ENCODE peak calls at places on chromosomes 3 and 15, in six cellular contexts. C is mesenchymal stem cell, Q is mesendoderm, D is H1, R is trophoblast cell, E is IMR-90. J is an unnamed sample.

GRCh38 chr3:72938471-72939265 is 50.8 kb downstream of the GXYLT2 start:
- DNase-seq in C (peak), Q (peak), D (no peak), R (peak), E (peak), J (peak)

GRCh38 chr3:99562990-99563607 is 75.3 kb upstream of the COL8A1 start:
- DNase-seq in C (no peak), Q (no peak), D (no peak), R (peak), E (peak), J (no peak)

GRCh38 chr3:64586977-64587376 is 100.8 kb downstream of the ADAMTS9 start:
- DNase-seq in C (no peak), Q (no peak), D (no peak), R (no peak), E (no peak), J (no peak)

GRCh38 chr15:31488437-31489204 is 162.0 kb downstream of the KLF13 start:
- DNase-seq in C (peak), Q (peak), D (peak), R (peak), E (peak), J (peak)

GRCh38 chr3:138009476-138010272 is at the start of gene CLDN18:
- DNase-seq in C (no peak), Q (peak), D (peak), R (peak), E (no peak), J (no peak)

GRCh38 chr3:131739211-131739610 is 236.4 kb upstream of the MRPL3 start:
- DNase-seq in C (no peak), Q (no peak), D (no peak), R (no peak), E (no peak), J (no peak)

GRCh38 chr15:59366368-59367021 is 6.2 kb downstream of the MYO1E start:
- DNase-seq in C (no peak), Q (no peak), D (no peak), R (peak), E (no peak), J (no peak)

GRCh38 chr15:64187396-64188191 is 24.8 kb upstream of the PPIB start:
- DNase-seq in C (no peak), Q (no peak), D (no peak), R (no peak), E (no peak), J (no peak)

GRCh38 chr3:10226293-10226692 is 22.0 kb upstream of the TATDN2 start:
- DNase-seq in C (no peak), Q (no peak), D (peak), R (no peak), E (no peak), J (no peak)

GRCh38 chr3:58474967-58475578 is 16.8 kb upstream of the KCTD6 start:
- DNase-seq in C (no peak), Q (no peak), D (no peak), R (no peak), E (no peak), J (no peak)
- H3K23ac ChIP-seq in C (no peak), Q (no peak), D (no peak), R (no peak), E (no peak), J (no peak)

GRCh38 chr15:50354838-50355611 is at the start of gene GABPB1:
- DNase-seq in C (peak), Q (peak), D (peak), R (peak), E (peak), J (peak)
- H2BK120ac ChIP-seq in C (peak), Q (peak), D (peak), R (peak), E (peak), J (peak)

GRCh38 chr3:51794202-51794601 is 15.2 kb upstream of the IQCF6 start:
- DNase-seq in C (no peak), Q (peak), D (peak), R (no peak), E (no peak), J (no peak)
- H3K4me3 ChIP-seq in C (no peak), Q (no peak), D (no peak), R (no peak), E (no peak), J (no peak)

GRCh38 chr3:112132975-112133448 is at the start of gene GCSAM:
- DNase-seq in C (no peak), Q (no peak), D (no peak), R (peak), E (no peak), J (no peak)
- H3K23ac ChIP-seq in C (no peak), Q (no peak), D (no peak), R (peak), E (no peak), J (no peak)

DNA sequence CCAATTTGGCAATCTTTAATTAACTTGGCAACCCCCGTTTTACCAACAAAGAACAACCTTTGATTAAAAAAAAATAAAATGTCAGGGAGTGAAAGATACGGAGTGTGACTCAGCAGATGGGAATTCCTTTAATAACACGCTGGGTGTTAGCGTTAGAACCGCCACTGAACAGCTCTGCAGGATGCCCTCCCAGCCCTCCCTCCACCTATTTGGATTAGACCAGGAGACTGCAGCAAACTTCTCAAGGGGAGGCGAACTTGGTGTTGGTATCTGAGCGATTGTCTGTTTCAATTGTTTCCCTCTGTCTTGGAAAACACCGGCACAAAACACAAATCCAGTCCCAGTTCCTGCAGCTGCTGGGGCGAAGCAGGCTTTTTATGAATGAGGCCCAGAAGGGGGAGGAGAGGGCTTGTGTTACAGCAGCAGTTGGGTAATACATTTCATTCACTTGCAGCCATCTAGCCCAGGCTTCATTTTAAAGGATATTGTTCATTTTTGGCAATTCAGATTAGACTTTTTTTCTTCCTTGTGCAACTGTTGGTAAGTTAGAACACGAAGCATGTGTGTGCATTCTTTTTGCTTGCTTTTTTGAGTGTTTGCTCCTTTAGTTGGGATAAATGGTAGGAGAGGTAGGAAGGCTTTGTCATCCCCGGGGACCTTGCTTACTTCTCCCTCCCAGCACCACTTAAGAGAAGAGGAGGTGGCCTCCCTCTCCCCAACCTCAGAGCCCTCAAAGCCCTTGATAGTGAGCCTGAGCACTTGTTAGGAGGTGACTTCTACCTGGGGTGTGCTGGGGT is 152.3 kb downstream of the IGF1R start:
- DNase-seq in C (peak), Q (peak), D (no peak), R (peak), E (peak), J (peak)
- H2BK120ac ChIP-seq in C (peak), Q (no peak), D (peak), R (no peak), E (no peak), J (no peak)

DNA sequence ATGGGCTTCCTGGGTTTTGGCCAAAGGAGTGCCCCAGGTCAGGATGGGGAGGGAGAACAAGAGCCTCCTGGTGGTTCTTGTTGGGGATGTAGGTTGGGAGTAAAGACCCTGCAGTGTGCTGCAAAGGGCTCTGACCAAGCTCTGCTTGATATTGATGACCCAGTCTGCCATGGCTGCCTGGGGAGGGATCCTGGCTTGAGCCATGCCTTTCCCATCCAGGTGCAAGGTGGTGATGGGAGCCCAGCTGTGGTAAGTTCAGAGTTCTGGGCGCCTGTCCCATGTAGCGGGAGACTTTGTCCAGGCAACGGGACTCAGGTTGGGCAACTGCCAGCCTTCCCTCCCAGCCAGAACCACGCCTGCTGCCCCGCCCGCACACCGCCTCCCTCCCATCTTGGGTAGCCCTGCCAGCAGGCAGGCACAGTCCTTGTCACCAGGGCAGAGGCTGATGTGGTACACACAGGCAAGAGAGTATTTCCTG is 2.6 kb downstream of the GNAI2 start:
- DNase-seq in C (no peak), Q (peak), D (no peak), R (no peak), E (no peak), J (no peak)
- H3K4me3 ChIP-seq in C (peak), Q (no peak), D (peak), R (no peak), E (peak), J (peak)

J was measured in neuronal stem cell.